ENCODE peak calls at places on chromosomes 7 and 10, in seven cellular contexts. R is H9, M is neuronal stem cell, E is IMR-90, U is H1, H is mesenchymal stem cell, F is mesendoderm. K is an unnamed sample. For H3K4me1, the result is how much of the 10 kb centered on the place peaks cover.

GRCh38 chr7:3917466-3917865 is 616.4 kb downstream of the SDK1 start:
- DNase-seq in H (no peak), U (no peak), R (no peak), F (no peak), E (no peak), M (no peak), K (no peak)

GRCh38 chr7:37481722-37482288 is 33.1 kb upstream of the ELMO1 start:
- DNase-seq in M (no peak), E (no peak), F (no peak), H (no peak), R (no peak), U (no peak), K (no peak)

GRCh38 chr7:101370836-101371235 is 8.2 kb downstream of the COL26A1 start:
- DNase-seq in E (no peak), U (no peak), H (no peak), M (no peak), F (no peak), R (no peak), K (no peak)

GRCh38 chr7:32066441-32066840 is 3.8 kb downstream of the PDE1C start:
- DNase-seq in R (no peak), E (no peak), U (no peak), M (no peak), H (no peak), F (no peak), K (no peak)

GRCh38 chr7:92645531-92646061 is 55.4 kb upstream of the FAM133B start:
- DNase-seq in H (no peak), F (no peak), E (peak), M (no peak), R (no peak), U (no peak), K (no peak)

GRCh38 chr7:116588225-116588624 is 63.4 kb downstream of the CAV1 start:
- DNase-seq in R (no peak), F (peak), M (no peak), E (peak), H (peak), U (no peak), K (no peak)

GRCh38 chr7:82542665-82543064 is 99.1 kb upstream of the CACNA2D1 start:
- DNase-seq in F (peak), H (peak), M (no peak), U (no peak), E (peak), R (no peak), K (peak)

GRCh38 chr10:85666106-85666505 is 700.5 kb downstream of the GRID1 start:
- DNase-seq in H (no peak), R (no peak), M (no peak), E (no peak), F (no peak), U (no peak), K (no peak)

GRCh38 chr7:9022456-9022855 is 589.0 kb downstream of the NXPH1 start:
- DNase-seq in R (no peak), E (no peak), U (no peak), M (no peak), F (no peak), H (no peak), K (no peak)

GRCh38 chr7:23254051-23254681 is 7.6 kb downstream of the GPNMB start:
- DNase-seq in R (no peak), H (no peak), F (no peak), E (no peak), U (no peak), M (no peak), K (no peak)

GRCh38 chr7:117929217-117929616 is 56.0 kb upstream of the CTTNBP2 start:
- DNase-seq in R (no peak), M (no peak), H (no peak), F (no peak), U (no peak), E (no peak), K (no peak)

GRCh38 chr7:111827863-111828504 is 265.7 kb upstream of the IMMP2L start:
- DNase-seq in M (no peak), E (peak), F (no peak), H (peak), R (no peak), U (no peak), K (no peak)

GRCh38 chr10:70596110-70596798 is 6.3 kb downstream of the PRF1 start:
- DNase-seq in F (no peak), R (no peak), M (no peak), E (no peak), U (no peak), H (no peak), K (no peak)

GRCh38 chr10:100999742-101000601 is at the start of gene LZTS2:
- DNase-seq in F (peak), U (no peak), R (no peak), M (no peak), E (no peak), H (peak), K (no peak)

GRCh38 chr7:90312745-90313144 is 8.4 kb downstream of the FAM237B start:
- DNase-seq in E (no peak), F (no peak), M (no peak), U (no peak), H (peak), R (no peak), K (peak)

GRCh38 chr7:80791509-80791929 is 127.3 kb downstream of the SEMA3C start:
- DNase-seq in H (no peak), M (no peak), E (no peak), R (no peak), U (no peak), F (no peak), K (no peak)

GRCh38 chr7:80795174-80795573 is 123.7 kb downstream of the SEMA3C start:
- DNase-seq in R (no peak), H (no peak), E (no peak), M (no peak), U (no peak), F (no peak), K (no peak)

GRCh38 chr7:80785961-80786360 is 132.9 kb downstream of the SEMA3C start:
- DNase-seq in R (no peak), U (no peak), F (no peak), H (no peak), E (peak), M (no peak), K (no peak)

DNA sequence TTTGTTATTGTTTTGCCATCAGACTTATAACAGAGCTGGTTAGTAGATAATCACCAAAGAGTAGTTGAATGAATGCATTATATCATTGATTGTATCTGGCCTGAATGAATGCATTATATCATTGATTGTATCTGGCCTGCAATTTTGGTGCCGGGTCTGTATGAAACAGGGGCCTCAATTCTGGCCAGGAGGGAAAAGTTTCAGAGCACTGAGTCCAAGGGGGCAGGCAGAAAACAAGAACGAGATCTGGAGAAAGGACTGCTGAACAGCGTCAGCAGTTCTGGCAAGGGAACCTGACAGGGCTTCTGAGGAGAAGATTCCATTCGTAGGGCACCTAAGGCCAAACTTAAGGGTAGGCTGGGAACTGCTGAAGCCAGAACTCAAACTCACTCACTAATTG is 128.0 kb downstream of the SEMA3C start:
- DNase-seq in M (no peak), E (no peak), H (no peak), U (no peak), F (no peak), R (no peak), K (no peak)
- H3K23ac ChIP-seq in M (no peak), E (no peak), H (no peak), U (no peak), F (no peak), R (no peak), K (no peak)

GRCh38 chr7:102436123-102436522 is 2.7 kb downstream of the ORAI2 start:
- DNase-seq in M (no peak), F (no peak), R (no peak), U (no peak), H (no peak), E (no peak), K (no peak)

GRCh38 chr7:102431617-102432298 is 1.6 kb upstream of the ORAI2 start:
- DNase-seq in H (peak), U (no peak), F (peak), E (no peak), M (no peak), R (peak), K (peak)

GRCh38 chr7:102432476-102433318 is 678 bp upstream of the ORAI2 start:
- DNase-seq in H (no peak), M (peak), U (no peak), F (no peak), R (peak), E (no peak), K (no peak)

GRCh38 chr7:102433319-102434038 is at the start of gene ORAI2:
- DNase-seq in H (peak), M (peak), U (no peak), E (peak), R (peak), F (peak), K (peak)

GRCh38 chr7:102434039-102434481 is 685 bp downstream of the ORAI2 start:
- DNase-seq in E (peak), R (no peak), U (no peak), F (no peak), M (no peak), H (no peak), K (no peak)
- H3K4me1 ChIP-seq in E (under half), R (under half), U (under half), F (under half), M (under half), H (under half), K (under half)

DNA sequence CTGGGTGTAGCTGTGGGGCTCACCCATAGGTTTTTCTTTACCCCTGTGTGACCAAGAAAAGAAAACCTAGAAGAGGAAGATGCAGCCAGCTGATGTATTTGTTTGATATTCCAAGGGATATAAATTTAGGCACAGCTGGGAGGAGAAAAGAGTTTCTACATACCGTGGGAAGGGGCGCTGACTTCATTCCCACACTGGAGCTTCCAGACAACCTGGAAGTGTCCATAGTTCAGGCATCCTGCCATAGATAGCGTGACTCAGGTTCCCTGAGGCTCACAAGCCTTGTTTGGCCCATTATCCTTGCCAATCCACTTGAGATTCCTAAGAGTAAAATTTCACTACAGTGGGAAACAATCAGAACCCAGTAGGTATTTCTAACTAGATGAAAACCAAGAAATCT is 371.7 kb upstream of the NRP1 start:
- DNase-seq in U (no peak), E (peak), F (no peak), R (no peak), M (no peak), H (peak), K (peak)
- H2BK120ac ChIP-seq in U (no peak), E (no peak), F (no peak), R (no peak), M (no peak), H (no peak), K (no peak)

GRCh38 chr7:142583424-142583823 is 165.8 kb upstream of the PRSS1 start:
- DNase-seq in M (no peak), U (no peak), R (no peak), F (peak), H (peak), E (peak), K (peak)

GRCh38 chr7:142581341-142581740 is 167.9 kb upstream of the PRSS1 start:
- DNase-seq in U (no peak), R (no peak), F (peak), E (no peak), H (no peak), M (no peak), K (peak)

GRCh38 chr7:142579946-142580345 is 169.3 kb upstream of the PRSS1 start:
- DNase-seq in U (no peak), M (no peak), F (no peak), H (no peak), E (no peak), R (no peak), K (no peak)

GRCh38 chr7:142584765-142585164 is 164.5 kb upstream of the PRSS1 start:
- DNase-seq in R (no peak), F (no peak), E (peak), U (no peak), H (peak), M (no peak), K (peak)

DNA sequence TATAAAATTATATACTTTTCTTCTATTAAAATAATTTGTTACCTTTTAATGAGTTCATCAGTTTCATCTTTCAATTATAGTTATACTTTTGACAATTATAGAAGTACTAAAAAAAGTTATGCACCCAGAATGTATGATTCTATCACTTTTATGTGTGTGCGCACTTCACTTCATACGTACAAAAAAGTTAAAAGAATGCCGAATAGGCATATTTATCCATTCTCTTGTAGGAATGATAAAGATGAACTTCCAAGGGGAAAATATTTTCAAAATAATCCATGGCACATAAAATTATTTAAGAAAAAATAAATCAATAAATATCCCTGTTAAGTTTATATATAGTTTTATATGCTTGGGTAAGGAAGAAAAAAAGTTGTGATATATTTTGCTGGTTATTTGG is 166.9 kb upstream of the PRSS1 start:
- DNase-seq in H (no peak), R (no peak), F (no peak), E (no peak), M (no peak), U (no peak), K (no peak)
- H3K23ac ChIP-seq in H (no peak), R (no peak), F (no peak), E (no peak), M (no peak), U (no peak), K (no peak)

DNA sequence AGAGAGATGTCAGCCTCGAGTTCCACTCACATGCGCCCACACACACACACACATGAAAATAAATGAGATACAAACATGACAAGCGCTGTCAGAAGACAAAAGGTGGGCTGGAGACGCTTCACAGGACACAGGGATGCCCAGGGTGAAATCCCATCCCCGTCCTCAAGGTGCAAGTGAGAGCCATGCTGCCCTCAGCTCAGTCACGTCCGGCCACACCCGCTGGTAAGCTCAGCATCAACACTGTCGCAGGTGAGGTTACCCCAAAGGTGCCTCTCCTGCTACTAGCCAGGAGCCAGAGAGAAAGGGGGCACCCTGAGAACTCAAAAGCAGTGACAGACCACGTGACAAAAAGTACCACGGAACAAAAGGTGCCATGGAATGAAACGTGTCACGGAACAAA is 22.2 kb downstream of the PITRM1 start:
- DNase-seq in M (no peak), F (no peak), E (no peak), U (no peak), R (no peak), H (no peak), K (no peak)
- H3K4me1 ChIP-seq in M (under half), F (under half), E (under half), U (under half), R (under half), H (under half), K (under half)

GRCh38 chr10:83917519-83918506 is 221.5 kb upstream of the GHITM start:
- DNase-seq in F (peak), E (no peak), H (peak), R (peak), U (no peak), M (no peak), K (no peak)
- H2BK120ac ChIP-seq in F (no peak), E (no peak), H (no peak), R (no peak), U (no peak), M (no peak), K (no peak)

DNA sequence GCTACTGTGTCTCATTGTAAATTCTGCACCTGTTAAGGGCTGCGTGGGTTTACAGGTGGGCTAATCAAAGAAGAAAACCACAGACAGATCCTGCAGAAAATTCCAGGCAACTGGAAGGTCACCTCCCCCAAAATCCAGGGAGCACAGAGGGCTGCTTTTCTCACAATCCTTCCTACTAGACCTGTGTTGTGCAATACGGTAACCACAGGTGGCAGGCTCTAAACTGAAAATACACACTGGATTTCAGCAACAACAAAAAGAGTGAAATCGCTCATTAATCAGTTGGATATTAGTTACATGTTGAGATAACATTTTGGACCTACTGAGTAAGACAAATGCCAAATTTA is 83.2 kb downstream of the SLC16A9 start:
- DNase-seq in U (no peak), F (no peak), H (no peak), M (no peak), R (no peak), E (no peak), K (no peak)
- H3K23ac ChIP-seq in U (no peak), F (no peak), H (no peak), M (no peak), R (no peak), E (no peak), K (no peak)

GRCh38 chr10:79382491-79382941 is 35.2 kb downstream of the PPIF start:
- DNase-seq in U (no peak), H (no peak), F (no peak), E (no peak), R (peak), M (no peak), K (no peak)

GRCh38 chr10:79385804-79386531 is 38.7 kb downstream of the PPIF start:
- DNase-seq in R (peak), E (no peak), H (no peak), U (no peak), F (peak), M (no peak), K (no peak)

GRCh38 chr10:79385392-79385795 is 38.1 kb downstream of the PPIF start:
- DNase-seq in U (no peak), R (no peak), H (no peak), F (no peak), M (no peak), E (no peak), K (no peak)

GRCh38 chr10:79384773-79385391 is 37.6 kb downstream of the PPIF start:
- DNase-seq in H (no peak), R (peak), E (no peak), F (no peak), M (no peak), U (no peak), K (no peak)

GRCh38 chr10:79383974-79384606 is 36.8 kb downstream of the PPIF start:
- DNase-seq in E (no peak), U (no peak), R (peak), H (no peak), F (no peak), M (no peak), K (no peak)
- H3K4me1 ChIP-seq in E (under half), U (under half), R (under half), H (under half), F (under half), M (under half), K (under half)

GRCh38 chr7:34034728-34035127 is 129.4 kb downstream of the BMPER start:
- DNase-seq in U (no peak), F (no peak), R (no peak), E (no peak), M (no peak), H (no peak), K (no peak)
- H2BK120ac ChIP-seq in U (no peak), F (peak), R (no peak), E (peak), M (no peak), H (no peak), K (no peak)

DNA sequence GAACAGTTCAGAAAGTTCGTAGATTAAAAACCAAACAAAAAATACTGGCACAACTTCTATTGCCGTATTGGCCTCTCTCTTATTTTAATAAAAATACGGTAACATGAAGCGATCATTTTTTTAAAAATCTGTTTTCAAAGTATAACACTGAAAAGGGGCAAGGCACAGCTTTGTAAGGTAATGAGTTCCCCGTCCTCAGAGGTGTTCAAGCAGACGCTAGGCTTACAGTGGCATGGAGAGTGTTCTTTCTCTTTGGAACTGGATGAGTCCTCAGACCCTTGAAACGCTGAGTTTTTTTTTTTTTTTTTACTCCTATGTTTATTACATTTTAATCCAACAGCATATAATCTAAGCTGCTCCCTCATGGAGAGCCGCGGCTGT is 7.8 kb downstream of the EN2 start:
- DNase-seq in R (no peak), E (no peak), H (no peak), F (no peak), U (no peak), M (no peak), K (no peak)
- H3K23ac ChIP-seq in R (no peak), E (no peak), H (no peak), F (no peak), U (no peak), M (no peak), K (no peak)